ENCODE peak calls at places on chromosomes 12 and 14, in ten cellular contexts. A is CD8-positive, alpha-beta T cell; K is brain microvascular endothelial cell; Q is mesothelial cell of epicardium; V is stimulated activated CD4-positive, alpha-beta T cell treated with anti-CD3 and anti-CD28 coated beads, Interleukin-1b, Interleukin-23, amount 100 ng/mL, for 4 hours; Y is uterus; L is CD4-positive, alpha-beta T cell; T is colonic mucosa; J is RWPE1; Z is NCI-H1092 treated with DMSO at 0.1 percent for 48 hours. R is an unnamed sample.

GRCh38 chr12:70885952-70886351 is 34.6 kb downstream of the PTPRR start:
- DNase-seq in Y (no peak), A (no peak), J (no peak), T (no peak), V (no peak), L (no peak), Z (no peak), K (no peak), Q (no peak), R (no peak)

GRCh38 chr12:49776413-49776812 is 35.1 kb downstream of the TMBIM6 start:
- DNase-seq in A (peak; percentile 61), Z (peak; percentile 50), L (peak; percentile 14), V (peak; percentile 29), Y (peak; percentile 59), Q (no peak), J (peak; percentile 78), T (peak; percentile 53), K (peak; percentile 69), R (peak; percentile 63)

GRCh38 chr14:75752907-75753594 is 92.0 kb downstream of the TTLL5 start:
- DNase-seq in L (no peak), T (no peak), V (no peak), Y (no peak), K (no peak), A (no peak), Z (no peak), Q (no peak), J (no peak), R (no peak)

GRCh38 chr14:30303350-30303749 is 255.6 kb upstream of the G2E3 start:
- DNase-seq in T (no peak), V (no peak), L (no peak), Q (no peak), Y (no peak), Z (no peak), K (no peak), A (no peak), J (no peak), R (no peak)

GRCh38 chr12:112988224-112988623 is 9.9 kb downstream of the OAS2 start:
- DNase-seq in Q (no peak), Z (no peak), K (no peak), J (no peak), T (no peak), L (no peak), A (no peak), V (no peak), Y (no peak), R (no peak)

GRCh38 chr12:48183091-48183875 is at the start of gene CCDC184:
- DNase-seq in L (peak; percentile 62), Z (peak; percentile 88), K (peak; percentile 66), J (peak; percentile 34), V (peak; percentile 59), T (peak; percentile 70), A (peak; percentile 83), Y (peak; percentile 66), Q (peak; percentile 24), R (peak; percentile 86)

GRCh38 chr12:62772556-62772955 is 162.4 kb downstream of the PPM1H start:
- DNase-seq in Z (no peak), K (no peak), J (peak; percentile 34), Q (no peak), T (no peak), V (no peak), L (no peak), A (no peak), Y (no peak), R (no peak)

GRCh38 chr12:95653761-95654546 is 102.7 kb upstream of the USP44 start:
- DNase-seq in L (no peak), T (no peak), V (no peak), A (no peak), J (peak; percentile 85), Y (no peak), K (peak; percentile 87), Q (no peak), Z (no peak), R (peak; percentile 43)

GRCh38 chr12:64729909-64730584 is 29.2 kb downstream of the GNS start:
- DNase-seq in V (no peak), A (no peak), Z (no peak), Y (no peak), T (no peak), K (no peak), L (no peak), Q (no peak), J (no peak), R (no peak)